ENCODE peak calls at places on chromosomes 16 and 17, in four cellular contexts. One of them, this sample, is unnamed.

GRCh38 chr17:7019839-7020519 is 2.9 kb upstream of the BCL6B start:
- DNase-seq in AG09319: no peak
- DNase-seq in Calu3: peak; percentile 51
- DNase-seq in AG09309: no peak
- DNase-seq in this sample: no peak

GRCh38 chr17:1629647-1630310 is 1.1 kb upstream of the SLC43A2 start:
- DNase-seq in AG09319: no peak
- DNase-seq in Calu3: peak; percentile 81
- DNase-seq in AG09309: no peak
- DNase-seq in this sample: no peak

GRCh38 chr16:58020628-58021521 is 4.7 kb upstream of the MMP15 start:
- DNase-seq in AG09319: no peak
- DNase-seq in Calu3: peak; percentile 76
- DNase-seq in AG09309: no peak
- DNase-seq in this sample: peak; percentile 29

GRCh38 chr16:27924411-27925118 is 138.9 kb downstream of the GSG1L start:
- DNase-seq in AG09319: no peak
- DNase-seq in Calu3: no peak
- DNase-seq in AG09309: no peak
- DNase-seq in this sample: no peak

GRCh38 chr17:82787081-82787848 is 35.4 kb downstream of the TBCD start:
- DNase-seq in AG09319: peak; percentile 59
- DNase-seq in Calu3: no peak
- DNase-seq in AG09309: peak; percentile 80
- DNase-seq in this sample: no peak

GRCh38 chr17:82110298-82110697 is 12.3 kb upstream of the FASN start:
- DNase-seq in AG09319: no peak
- DNase-seq in Calu3: peak; percentile 43
- DNase-seq in AG09309: no peak
- DNase-seq in this sample: no peak

GRCh38 chr16:24208710-24209109 is 47.4 kb upstream of the CACNG3 start:
- DNase-seq in AG09319: no peak
- DNase-seq in Calu3: no peak
- DNase-seq in AG09309: no peak
- DNase-seq in this sample: no peak

GRCh38 chr17:7241047-7241733 is 1.1 kb downstream of the GABARAP start:
- DNase-seq in AG09319: no peak
- DNase-seq in Calu3: no peak
- DNase-seq in AG09309: no peak
- DNase-seq in this sample: no peak

GRCh38 chr17:78132767-78133178 is 2.2 kb downstream of the TMC8 start:
- DNase-seq in AG09319: no peak
- DNase-seq in Calu3: no peak
- DNase-seq in AG09309: no peak
- DNase-seq in this sample: no peak

GRCh38 chr16:913817-914440 is 56.9 kb downstream of the LMF1 start:
- DNase-seq in AG09319: no peak
- DNase-seq in Calu3: no peak
- DNase-seq in AG09309: no peak
- DNase-seq in this sample: no peak

GRCh38 chr17:31838641-31839225 is 20.3 kb downstream of the COPRS start:
- DNase-seq in AG09319: no peak
- DNase-seq in Calu3: no peak
- DNase-seq in AG09309: no peak
- DNase-seq in this sample: no peak

GRCh38 chr17:81397314-81398169 is 2.3 kb downstream of the BAHCC1 start:
- DNase-seq in AG09319: no peak
- DNase-seq in Calu3: no peak
- DNase-seq in AG09309: no peak
- DNase-seq in this sample: no peak

GRCh38 chr17:48753794-48754499 is 25.4 kb upstream of the HOXB13 start:
- DNase-seq in AG09319: no peak
- DNase-seq in Calu3: no peak
- DNase-seq in AG09309: no peak
- DNase-seq in this sample: no peak

GRCh38 chr16:82603784-82604411 is 22.9 kb upstream of the CDH13 start:
- DNase-seq in AG09319: no peak
- DNase-seq in Calu3: peak; percentile 21
- DNase-seq in AG09309: peak; percentile 40
- DNase-seq in this sample: peak; percentile 42

GRCh38 chr16:68246671-68247070 is 1.5 kb downstream of the PLA2G15 start:
- DNase-seq in AG09319: no peak
- DNase-seq in Calu3: no peak
- DNase-seq in AG09309: no peak
- DNase-seq in this sample: no peak

GRCh38 chr16:56865394-56866062 is 521 bp downstream of the SLC12A3 start:
- DNase-seq in AG09319: no peak
- DNase-seq in Calu3: no peak
- DNase-seq in AG09309: no peak
- DNase-seq in this sample: no peak

GRCh38 chr17:59357929-59358328 is 26.5 kb downstream of the YPEL2 start:
- DNase-seq in AG09319: no peak
- DNase-seq in Calu3: no peak
- DNase-seq in AG09309: no peak
- DNase-seq in this sample: peak; percentile 30

GRCh38 chr16:1433263-1433560 is 2.3 kb downstream of the PERCC1 start:
- DNase-seq in AG09319: no peak
- DNase-seq in Calu3: no peak
- DNase-seq in AG09309: no peak
- DNase-seq in this sample: no peak

GRCh38 chr16:75065149-75065807 is 51.3 kb downstream of the LDHD start:
- DNase-seq in AG09319: no peak
- DNase-seq in Calu3: peak; percentile 29
- DNase-seq in AG09309: no peak
- DNase-seq in this sample: no peak

GRCh38 chr17:61285483-61286320 is 113.9 kb upstream of the TBX2 start:
- DNase-seq in AG09319: no peak
- DNase-seq in Calu3: no peak
- DNase-seq in AG09309: peak; percentile 95
- DNase-seq in this sample: no peak

GRCh38 chr17:21272881-21273839 is 11.4 kb upstream of the MAP2K3 start:
- DNase-seq in AG09319: no peak
- DNase-seq in Calu3: no peak
- DNase-seq in AG09309: no peak
- DNase-seq in this sample: no peak

This sample was measured in amniotic stem cell.